ENCODE peak calls at places on chromosome 1, in seven cellular contexts. T is HuH-7.5, B is left cardiac atrium, F is Right ventricle myocardium inferior, U is NCI-H774, V is IMR-90, I is Ammon's horn. R is an unnamed sample.

GRCh38 chr1:162026906-162027305 is 3.2 kb upstream of the OLFML2B start:
- DNase-seq in T (no peak), B (no peak), F (no peak), U (no peak), V (no peak), I (no peak), R (no peak)

GRCh38 chr1:204894031-204894430 is 23.4 kb downstream of the NFASC start:
- DNase-seq in T (no peak), B (no peak), F (no peak), U (no peak), V (no peak), I (no peak), R (no peak)

GRCh38 chr1:28601696-28602095 is 9.6 kb downstream of the RAB42 start:
- DNase-seq in T (no peak), B (no peak), F (no peak), U (no peak), V (peak), I (no peak), R (no peak)

GRCh38 chr1:76666499-76666898 is 200.8 kb upstream of the ST6GALNAC5 start:
- DNase-seq in T (no peak), B (peak), F (no peak), U (no peak), V (no peak), I (no peak), R (no peak)

GRCh38 chr1:29981586-29982239 is 741.7 kb downstream of the MATN1 start:
- DNase-seq in T (no peak), B (no peak), F (no peak), U (no peak), V (no peak), I (no peak), R (no peak)

GRCh38 chr1:229572286-229572685 is 13.8 kb upstream of the ABCB10 start:
- DNase-seq in T (no peak), B (no peak), F (no peak), U (no peak), V (no peak), I (no peak), R (no peak)

GRCh38 chr1:196193891-196194559 is 414.2 kb downstream of the KCNT2 start:
- DNase-seq in T (no peak), B (no peak), F (no peak), U (no peak), V (peak), I (no peak), R (no peak)

GRCh38 chr1:40357625-40358024 is 15.9 kb upstream of the SMAP2 start:
- DNase-seq in T (no peak), B (no peak), F (no peak), U (no peak), V (no peak), I (no peak), R (no peak)

R was measured in right cardiac atrium.